ENCODE peak calls at places on chromosome 7, in nine cellular contexts. E is left lobe of liver, R is H7, G is epithelial cell of esophagus, T is WTC11, N is stromal cell of bone marrow, O is NCI-H1092, Q is HEK293T, V is NCI-H510A treated with DMSO at 0.1 percent for 48 hours. W is an unnamed sample.

GRCh38 chr7:1692500-1693418 is 22.7 kb downstream of the ELFN1 start:
- DNase-seq in E (peak), R (peak), G (no peak), T (no peak), N (no peak), O (no peak), Q (no peak), V (no peak), W (no peak)

GRCh38 chr7:18337023-18337422 is 158.5 kb upstream of the HDAC9 start:
- DNase-seq in E (no peak), R (no peak), G (no peak), T (no peak), N (no peak), O (no peak), Q (no peak), V (no peak), W (no peak)

GRCh38 chr7:55774327-55775050 is 88.1 kb downstream of the SEPTIN14 start:
- DNase-seq in E (no peak), R (peak), G (peak), T (no peak), N (no peak), O (peak), Q (no peak), V (peak), W (no peak)

GRCh38 chr7:75712517-75713361 is 26.0 kb downstream of the HIP1 start:
- DNase-seq in E (no peak), R (no peak), G (no peak), T (peak), N (no peak), O (no peak), Q (no peak), V (no peak), W (no peak)

GRCh38 chr7:66558660-66559465 is 69.8 kb upstream of the KCTD7 start:
- DNase-seq in E (no peak), R (peak), G (no peak), T (no peak), N (no peak), O (no peak), Q (no peak), V (no peak), W (no peak)

GRCh38 chr7:106070567-106071254 is 41.4 kb downstream of the SYPL1 start:
- DNase-seq in E (no peak), R (peak), G (peak), T (no peak), N (no peak), O (peak), Q (no peak), V (peak), W (no peak)

GRCh38 chr7:55127622-55128081 is 108.8 kb downstream of the EGFR start:
- DNase-seq in E (no peak), R (no peak), G (no peak), T (no peak), N (peak), O (peak), Q (peak), V (peak), W (no peak)

GRCh38 chr7:101535333-101535732 is 93.8 kb downstream of the MYL10 start:
- DNase-seq in E (peak), R (peak), G (no peak), T (no peak), N (no peak), O (peak), Q (no peak), V (no peak), W (no peak)

GRCh38 chr7:30927040-30927439 is 15.4 kb downstream of the AQP1 start:
- DNase-seq in E (no peak), R (peak), G (no peak), T (no peak), N (no peak), O (no peak), Q (no peak), V (no peak), W (no peak)

GRCh38 chr7:77327932-77328628 is 88.1 kb downstream of the GSAP start:
- DNase-seq in E (no peak), R (no peak), G (no peak), T (no peak), N (no peak), O (no peak), Q (no peak), V (no peak), W (peak)

GRCh38 chr7:46259947-46260346 is 338.9 kb upstream of the IGFBP3 start:
- DNase-seq in E (no peak), R (no peak), G (no peak), T (no peak), N (no peak), O (no peak), Q (no peak), V (no peak), W (no peak)

GRCh38 chr7:4123823-4124222 is 558.3 kb upstream of the FOXK1 start:
- DNase-seq in E (no peak), R (no peak), G (no peak), T (no peak), N (no peak), O (no peak), Q (no peak), V (no peak), W (peak)

GRCh38 chr7:44072364-44073231 is 7.2 kb upstream of the PGAM2 start:
- DNase-seq in E (no peak), R (peak), G (peak), T (peak), N (peak), O (peak), Q (peak), V (peak), W (peak)

GRCh38 chr7:122255454-122255853 is 49.1 kb downstream of the FEZF1 start:
- DNase-seq in E (no peak), R (no peak), G (no peak), T (no peak), N (no peak), O (no peak), Q (no peak), V (no peak), W (no peak)

GRCh38 chr7:1859266-1860035 is 189.4 kb downstream of the ELFN1 start:
- DNase-seq in E (no peak), R (no peak), G (no peak), T (no peak), N (no peak), O (no peak), Q (no peak), V (no peak), W (no peak)

GRCh38 chr7:107643407-107643806 is 17.2 kb upstream of the SLC26A4 start:
- DNase-seq in E (no peak), R (peak), G (peak), T (no peak), N (peak), O (no peak), Q (no peak), V (no peak), W (peak)

GRCh38 chr7:48389977-48390376 is 218.7 kb downstream of the ABCA13 start:
- DNase-seq in E (no peak), R (no peak), G (peak), T (no peak), N (peak), O (no peak), Q (no peak), V (no peak), W (peak)

GRCh38 chr7:43799605-43800004 is 41.1 kb downstream of the BLVRA start:
- DNase-seq in E (no peak), R (no peak), G (peak), T (no peak), N (no peak), O (no peak), Q (no peak), V (no peak), W (peak)

GRCh38 chr7:94394058-94394398 is 667 bp upstream of the COL1A2 start:
- DNase-seq in E (no peak), R (no peak), G (no peak), T (no peak), N (no peak), O (no peak), Q (no peak), V (no peak), W (no peak)

GRCh38 chr7:47568569-47568968 is 13.3 kb downstream of the TNS3 start:
- DNase-seq in E (no peak), R (no peak), G (no peak), T (no peak), N (no peak), O (no peak), Q (no peak), V (no peak), W (no peak)

GRCh38 chr7:1607001-1607400 is 37.2 kb upstream of the PSMG3 start:
- DNase-seq in E (no peak), R (peak), G (no peak), T (no peak), N (no peak), O (no peak), Q (no peak), V (no peak), W (no peak)

GRCh38 chr7:95758187-95758586 is 14.2 kb upstream of the DYNC1I1 start:
- DNase-seq in E (no peak), R (no peak), G (no peak), T (no peak), N (no peak), O (peak), Q (peak), V (peak), W (no peak)

GRCh38 chr7:138934861-138935260 is 46.3 kb downstream of the KIAA1549 start:
- DNase-seq in E (no peak), R (no peak), G (peak), T (no peak), N (no peak), O (no peak), Q (no peak), V (no peak), W (peak)